ENCODE peak calls at places on chromosome X, in six cellular contexts. K is body of pancreas; E is Peyer's patch; I is effector memory CD4-positive, alpha-beta T cell; B is dorsolateral prefrontal cortex; Z is SK-N-SH. R is an unnamed sample.

GRCh38 chrX:56802921-56803848 is 74.1 kb downstream of the NBDY start:
- DNase-seq in K (peak; percentile 84), E (peak; percentile 88), I (peak; percentile 58), B (peak; percentile 90), Z (peak; percentile 47), R (peak; percentile 81)

GRCh38 chrX:13487731-13488505 is 81.5 kb upstream of the EGFL6 start:
- DNase-seq in K (peak; percentile 54), E (peak; percentile 63), I (peak; percentile 2), B (no peak), Z (peak; percentile 48), R (peak; percentile 35)

GRCh38 chrX:25432396-25432795 is 416.6 kb upstream of the ARX start:
- DNase-seq in K (no peak), E (no peak), I (no peak), B (no peak), Z (no peak), R (no peak)

GRCh38 chrX:9456250-9457074 is 8.4 kb upstream of the TBL1X start:
- DNase-seq in K (no peak), E (no peak), I (peak; percentile 18), B (no peak), Z (no peak), R (no peak)

GRCh38 chrX:134908235-134908834 is 82.5 kb upstream of the SMIM10 start:
- DNase-seq in K (no peak), E (no peak), I (no peak), B (no peak), Z (peak; percentile 51), R (no peak)

GRCh38 chrX:133159205-133159604 is 58.9 kb downstream of the TFDP3 start:
- DNase-seq in K (no peak), E (no peak), I (no peak), B (no peak), Z (no peak), R (no peak)

GRCh38 chrX:151984328-151984727 is 9.9 kb upstream of the GABRE start:
- DNase-seq in K (no peak), E (no peak), I (no peak), B (no peak), Z (no peak), R (no peak)

GRCh38 chrX:83521905-83522304 is 13.8 kb downstream of the POU3F4 start:
- DNase-seq in K (no peak), E (no peak), I (no peak), B (no peak), Z (no peak), R (no peak)

GRCh38 chrX:67524950-67525691 is 18.7 kb upstream of the AR start:
- DNase-seq in K (no peak), E (no peak), I (no peak), B (no peak), Z (no peak), R (no peak)

GRCh38 chrX:42219231-42219630 is 295.9 kb upstream of the CASK start:
- DNase-seq in K (no peak), E (no peak), I (no peak), B (no peak), Z (no peak), R (no peak)

GRCh38 chrX:83416273-83416672 is 91.8 kb upstream of the POU3F4 start:
- DNase-seq in K (no peak), E (no peak), I (no peak), B (no peak), Z (peak; percentile 1), R (no peak)

GRCh38 chrX:122582280-122582679 is 601.8 kb upstream of the GRIA3 start:
- DNase-seq in K (no peak), E (no peak), I (no peak), B (no peak), Z (no peak), R (no peak)

GRCh38 chrX:78064152-78064551 is 39.9 kb upstream of the PGK1 start:
- DNase-seq in K (no peak), E (no peak), I (no peak), B (no peak), Z (no peak), R (no peak)

GRCh38 chrX:78063687-78064086 is 40.4 kb upstream of the PGK1 start:
- DNase-seq in K (no peak), E (no peak), I (no peak), B (no peak), Z (no peak), R (no peak)

DNA sequence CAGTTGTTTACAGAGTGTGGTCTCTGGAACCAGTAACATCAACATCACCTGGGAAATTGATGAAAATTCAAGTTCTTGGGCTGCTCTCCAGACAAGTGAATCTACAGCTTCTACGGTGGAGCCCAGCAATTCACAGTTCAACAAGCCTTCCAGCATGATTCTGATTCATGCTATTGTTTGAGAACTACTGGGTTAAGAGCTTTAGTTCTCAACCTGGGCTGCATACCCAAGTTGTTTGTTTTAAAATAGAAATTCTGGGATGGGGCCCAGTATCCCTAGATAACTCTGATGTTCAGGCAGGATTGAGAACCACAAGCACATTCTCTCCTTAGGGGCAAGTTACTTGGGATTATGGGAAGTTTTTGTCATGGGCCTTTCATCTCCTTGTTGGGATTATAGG is 37.9 kb upstream of the PGK1 start:
- DNase-seq in K (no peak), E (no peak), I (no peak), B (no peak), Z (no peak), R (no peak)
- H3K27ac ChIP-seq in K (no peak overlapping the region), E (no peak overlapping the region), I (no peak overlapping the region), B (no peak overlapping the region), Z (peak overlapping the region; percentile 61), R (no peak overlapping the region)

GRCh38 chrX:149221246-149221645 is 283.9 kb downstream of the IDS start:
- DNase-seq in K (no peak), E (no peak), I (no peak), B (no peak), Z (no peak), R (no peak)

GRCh38 chrX:149222040-149222439 is 283.1 kb downstream of the IDS start:
- DNase-seq in K (no peak), E (no peak), I (no peak), B (no peak), Z (no peak), R (no peak)
- H3K4me3 ChIP-seq in K (no peak overlapping the region), E (no peak overlapping the region), I (no peak overlapping the region), B (no peak overlapping the region), Z (no peak overlapping the region), R (no peak overlapping the region)

GRCh38 chrX:53223068-53223693 is 1.8 kb downstream of the KDM5C start:
- DNase-seq in K (no peak), E (no peak), I (no peak), B (no peak), Z (no peak), R (peak; percentile 32)
- H3K27me3 ChIP-seq in K (no peaks in the 10 kb centered on the region), E (no peaks in the 10 kb centered on the region), I (no peaks in the 10 kb centered on the region), B (no peaks in the 10 kb centered on the region), Z (no peaks in the 10 kb centered on the region), R (no peaks in the 10 kb centered on the region)

DNA sequence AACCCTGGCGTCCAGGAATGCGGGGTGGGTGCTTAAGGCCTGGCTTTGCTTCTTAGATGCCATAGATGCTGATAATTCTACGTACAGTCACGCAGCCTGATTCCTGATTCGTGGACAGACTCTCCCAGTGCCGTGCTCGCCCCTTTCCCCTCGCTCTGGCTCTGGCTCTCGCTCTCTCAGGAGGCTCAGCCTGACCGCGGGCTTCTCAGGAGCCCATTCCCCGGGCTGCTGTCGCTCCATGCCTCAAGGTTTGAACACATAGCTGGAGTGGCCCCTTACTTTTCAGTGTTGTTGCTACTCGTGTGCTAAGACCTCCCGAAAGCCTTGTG is 59.2 kb upstream of the ZC4H2 start:
- DNase-seq in K (peak; percentile 27), E (peak; percentile 53), I (no peak), B (peak; percentile 46), Z (peak; percentile 46), R (no peak)
- H3K27ac ChIP-seq in K (no peak overlapping the region), E (peak overlapping the region; percentile 94), I (peak overlapping the region; percentile 61), B (peak overlapping the region; percentile 84), Z (no peak overlapping the region), R (peak overlapping the region; percentile 64)

DNA sequence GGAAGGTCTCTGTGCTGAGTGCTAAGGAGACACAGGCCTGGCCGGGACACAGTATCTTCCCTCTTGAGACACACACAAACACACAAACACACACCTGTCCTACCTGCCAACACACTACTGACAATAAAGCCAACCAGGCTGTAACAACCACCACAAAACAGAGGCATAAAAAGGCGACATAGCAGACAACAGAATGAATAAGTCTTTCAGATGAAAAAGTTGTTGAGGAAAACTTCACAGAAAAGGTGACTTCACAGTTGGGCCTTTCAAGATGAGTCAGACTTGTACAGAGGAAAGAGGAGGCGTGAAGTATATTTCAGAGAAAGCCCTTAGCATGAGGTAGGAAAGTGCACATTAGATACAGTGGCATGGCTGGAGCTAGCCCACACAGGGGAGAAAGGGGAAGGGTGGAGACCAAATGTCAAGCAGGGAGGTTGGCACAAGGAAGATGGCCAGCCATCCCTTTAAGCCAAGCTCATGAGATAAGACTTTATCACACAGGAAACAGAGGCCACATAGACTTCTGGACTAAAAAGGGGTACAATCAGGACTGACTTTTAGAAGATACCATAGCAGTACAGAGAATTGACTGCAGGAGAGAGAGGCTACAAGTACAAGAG is 54.0 kb downstream of the SLC9A7 start:
- DNase-seq in K (no peak), E (no peak), I (no peak), B (no peak), Z (no peak), R (no peak)
- H3K4me3 ChIP-seq in K (no peak overlapping the region), E (no peak overlapping the region), I (no peak overlapping the region), B (no peak overlapping the region), Z (no peak overlapping the region), R (no peak overlapping the region)

GRCh38 chrX:65879977-65880799 is 159.7 kb downstream of the VSIG4 start:
- DNase-seq in K (no peak), E (no peak), I (no peak), B (no peak), Z (no peak), R (no peak)

GRCh38 chrX:65877953-65878352 is 161.9 kb downstream of the VSIG4 start:
- DNase-seq in K (no peak), E (no peak), I (no peak), B (no peak), Z (no peak), R (no peak)

GRCh38 chrX:65874110-65874509 is 165.8 kb downstream of the VSIG4 start:
- DNase-seq in K (no peak), E (no peak), I (no peak), B (no peak), Z (no peak), R (no peak)

GRCh38 chrX:65874765-65875164 is 165.1 kb downstream of the VSIG4 start:
- DNase-seq in K (no peak), E (no peak), I (no peak), B (no peak), Z (no peak), R (no peak)

GRCh38 chrX:65878456-65878855 is 161.4 kb downstream of the VSIG4 start:
- DNase-seq in K (no peak), E (no peak), I (no peak), B (no peak), Z (no peak), R (no peak)
- H3K27me3 ChIP-seq in K (no peaks in the 10 kb centered on the region), E (no peaks in the 10 kb centered on the region), I (no peaks in the 10 kb centered on the region), B (peaks cover 40% of the 10 kb centered on the region), Z (no peaks in the 10 kb centered on the region), R (no peaks in the 10 kb centered on the region)

GRCh38 chrX:54470054-54470760 is 25.8 kb downstream of the FGD1 start:
- DNase-seq in K (no peak), E (no peak), I (no peak), B (no peak), Z (no peak), R (no peak)
- H3K27ac ChIP-seq in K (no peak overlapping the region), E (no peak overlapping the region), I (no peak overlapping the region), B (no peak overlapping the region), Z (no peak overlapping the region), R (no peak overlapping the region)

R was measured in lung.